ENCODE peak calls at places on chromosomes 1 and 21, in four cellular contexts. Y is astrocyte of the spinal cord, K is GM12865, U is breast epithelium. H is an unnamed sample.
A peak's percentile ranks its signal among the peaks of the same experiment; 100 is the strongest.

GRCh38 chr1:50705699-50706098 is 254.4 kb downstream of the FAF1 start:
- DNase-seq in Y (no peak), K (no peak), U (no peak), H (no peak)

GRCh38 chr1:184650177-184650866 is 104.3 kb downstream of the EDEM3 start:
- DNase-seq in Y (no peak), K (no peak), U (no peak), H (no peak)

GRCh38 chr1:177996957-177997356 is 27.1 kb upstream of the SEC16B start:
- DNase-seq in Y (no peak), K (no peak), U (no peak), H (no peak)

GRCh38 chr1:153928776-153929432 is 6.1 kb upstream of the GATAD2B start:
- DNase-seq in Y (peak; percentile 3), K (no peak), U (no peak), H (peak; percentile 18)

GRCh38 chr1:10679521-10680220 is 116.8 kb downstream of the CASZ1 start:
- DNase-seq in Y (peak; percentile 70), K (peak; percentile 23), U (peak; percentile 71), H (no peak)

GRCh38 chr1:199283814-199284213 is 645.0 kb downstream of the PTPRC start:
- DNase-seq in Y (peak; percentile 49), K (no peak), U (no peak), H (no peak)

GRCh38 chr1:109499081-109499480 is 5.2 kb downstream of the CYB561D1 start:
- DNase-seq in Y (no peak), K (no peak), U (no peak), H (no peak)

GRCh38 chr1:56676571-56677035 is 31.5 kb downstream of the PRKAA2 start:
- DNase-seq in Y (peak; percentile 88), K (no peak), U (no peak), H (no peak)

GRCh38 chr1:206002833-206003532 is at the start of gene RAB7B:
- DNase-seq in Y (peak; percentile 59), K (no peak), U (peak; percentile 76), H (peak; percentile 69)

GRCh38 chr1:61079898-61080336 is 2.4 kb upstream of the NFIA start:
- DNase-seq in Y (peak; percentile 86), K (no peak), U (peak; percentile 84), H (peak; percentile 91)

GRCh38 chr1:95388041-95388440 is 154.0 kb downstream of the RWDD3 start:
- DNase-seq in Y (no peak), K (no peak), U (no peak), H (no peak)

GRCh38 chr1:92299477-92300125 is 742 bp downstream of the RPAP2 start:
- DNase-seq in Y (peak; percentile 16), K (peak; percentile 7), U (no peak), H (no peak)

GRCh38 chr1:42319871-42320484 is 15.1 kb downstream of the FOXJ3 start:
- DNase-seq in Y (no peak), K (no peak), U (no peak), H (no peak)

GRCh38 chr1:104195395-104195794 is 445.7 kb downstream of the AMY1C start:
- DNase-seq in Y (no peak), K (no peak), U (no peak), H (no peak)

GRCh38 chr1:218351617-218352438 is 6.7 kb downstream of the TGFB2 start:
- DNase-seq in Y (peak; percentile 54), K (peak; percentile 21), U (no peak), H (no peak)
- H3K4me3 ChIP-seq in Y (peak overlapping the region; percentile 60), K (no peak overlapping the region), U (peak overlapping the region; percentile 47), H (peak overlapping the region; percentile 21)

GRCh38 chr1:47444317-47444577 is 6.4 kb downstream of the FOXD2 start:
- DNase-seq in Y (no peak), K (no peak), U (no peak), H (no peak)

GRCh38 chr1:47445823-47446567 is 8.2 kb downstream of the FOXD2 start:
- DNase-seq in Y (no peak), K (no peak), U (no peak), H (no peak)

GRCh38 chr1:47442844-47443529 is 5.1 kb downstream of the FOXD2 start:
- DNase-seq in Y (no peak), K (no peak), U (no peak), H (no peak)

GRCh38 chr1:47443530-47444316 is 5.9 kb downstream of the FOXD2 start:
- DNase-seq in Y (no peak), K (no peak), U (no peak), H (no peak)

DNA sequence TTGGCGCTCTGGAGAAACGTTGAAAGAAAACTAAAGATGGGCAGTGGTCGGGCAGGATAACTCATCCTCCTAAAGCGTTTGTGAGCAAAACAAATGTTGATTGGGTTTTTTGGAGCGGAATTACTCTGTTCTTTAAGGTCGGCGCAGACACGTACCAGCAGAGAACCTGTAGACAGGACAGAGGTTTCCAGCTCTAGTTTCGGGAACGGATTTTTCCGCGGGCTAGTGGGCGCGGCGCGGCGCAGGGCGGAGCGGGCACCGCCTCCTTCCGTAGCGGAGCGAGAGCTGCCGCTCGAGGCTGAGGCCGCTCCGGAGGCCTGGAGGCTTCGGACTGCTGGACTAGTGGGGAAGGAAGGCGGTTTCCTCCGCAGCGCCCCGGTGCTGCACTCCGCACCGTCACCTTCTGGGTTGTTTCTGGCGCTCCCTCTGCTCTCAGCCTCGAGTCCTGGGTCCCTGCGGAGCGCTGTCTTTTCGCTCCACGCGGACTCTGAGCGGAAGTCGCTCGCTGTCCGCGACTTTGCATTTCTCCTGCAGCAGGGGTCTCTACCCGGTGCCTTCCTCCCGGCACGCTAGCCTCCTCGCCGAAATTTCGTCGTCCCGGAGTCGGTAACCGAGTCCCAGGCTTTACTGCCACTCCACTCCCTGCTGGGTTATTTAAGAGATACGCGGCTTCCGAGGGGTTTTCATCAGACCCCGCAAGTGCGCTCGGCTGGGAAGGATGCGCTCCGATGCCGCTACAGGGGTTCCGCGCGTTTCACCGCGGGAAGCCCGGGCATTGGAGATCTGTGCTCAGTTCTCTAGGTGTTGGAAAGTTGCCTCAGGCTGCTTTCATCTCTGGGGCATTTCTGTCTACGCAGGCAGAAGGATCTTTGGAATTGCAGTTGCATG is 7.0 kb downstream of the FOXD2 start:
- DNase-seq in Y (no peak), K (no peak), U (no peak), H (no peak)
- H3K4me3 ChIP-seq in Y (peak overlapping the region; percentile 10), K (no peak overlapping the region), U (peak overlapping the region; percentile 47), H (peak overlapping the region; percentile 16)

DNA sequence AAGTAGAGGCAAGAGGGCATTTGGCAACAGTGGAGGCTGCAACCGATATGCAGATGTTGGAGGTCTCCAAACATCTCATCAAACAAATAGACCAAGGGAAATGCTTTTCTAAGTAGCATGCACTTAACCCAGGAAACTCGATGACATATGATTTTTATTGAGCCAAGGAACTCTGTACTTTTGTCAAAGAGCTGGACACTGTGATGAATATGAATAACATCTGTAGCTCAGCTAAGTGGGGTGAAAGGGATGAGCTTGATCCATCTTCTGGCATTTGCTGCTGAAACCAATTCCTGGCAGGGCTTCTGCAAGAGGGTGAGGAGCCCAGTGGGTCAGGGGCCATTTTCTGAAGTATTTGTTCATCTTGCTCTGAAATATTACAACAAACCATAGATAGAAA is 176.9 kb downstream of the LYPLAL1 start:
- DNase-seq in Y (no peak), K (no peak), U (no peak), H (no peak)
- H3K4me3 ChIP-seq in Y (no peak overlapping the region), K (no peak overlapping the region), U (no peak overlapping the region), H (no peak overlapping the region)

GRCh38 chr1:19798486-19799232 is 1.1 kb downstream of the TMCO4 start:
- DNase-seq in Y (no peak), K (no peak), U (no peak), H (no peak)
- H3K4me3 ChIP-seq in Y (no peak overlapping the region), K (peak overlapping the region; percentile 68), U (peak overlapping the region; percentile 79), H (peak overlapping the region; percentile 72)

GRCh38 chr1:64540265-64540791 is 70.4 kb downstream of the CACHD1 start:
- DNase-seq in Y (peak; percentile 51), K (no peak), U (no peak), H (no peak)
- H3K4me3 ChIP-seq in Y (peak overlapping the region; percentile 4), K (no peak overlapping the region), U (peak overlapping the region; percentile 47), H (peak overlapping the region; percentile 0)

GRCh38 chr1:204545202-204545601 is 29.0 kb downstream of the MDM4 start:
- DNase-seq in Y (no peak), K (no peak), U (no peak), H (no peak)
- H3K4me3 ChIP-seq in Y (no peak overlapping the region), K (peak overlapping the region; percentile 23), U (no peak overlapping the region), H (no peak overlapping the region)

GRCh38 chr1:229230136-229230892 is 40.6 kb upstream of the RAB4A start:
- DNase-seq in Y (peak; percentile 27), K (no peak), U (no peak), H (no peak)

GRCh38 chr1:229231754-229232119 is 39.2 kb upstream of the RAB4A start:
- DNase-seq in Y (no peak), K (no peak), U (no peak), H (no peak)

GRCh38 chr1:229229137-229229720 is 41.7 kb upstream of the RAB4A start:
- DNase-seq in Y (no peak), K (no peak), U (peak; percentile 94), H (no peak)

GRCh38 chr1:229229721-229230135 is 41.2 kb upstream of the RAB4A start:
- DNase-seq in Y (no peak), K (no peak), U (peak; percentile 96), H (peak; percentile 56)

DNA sequence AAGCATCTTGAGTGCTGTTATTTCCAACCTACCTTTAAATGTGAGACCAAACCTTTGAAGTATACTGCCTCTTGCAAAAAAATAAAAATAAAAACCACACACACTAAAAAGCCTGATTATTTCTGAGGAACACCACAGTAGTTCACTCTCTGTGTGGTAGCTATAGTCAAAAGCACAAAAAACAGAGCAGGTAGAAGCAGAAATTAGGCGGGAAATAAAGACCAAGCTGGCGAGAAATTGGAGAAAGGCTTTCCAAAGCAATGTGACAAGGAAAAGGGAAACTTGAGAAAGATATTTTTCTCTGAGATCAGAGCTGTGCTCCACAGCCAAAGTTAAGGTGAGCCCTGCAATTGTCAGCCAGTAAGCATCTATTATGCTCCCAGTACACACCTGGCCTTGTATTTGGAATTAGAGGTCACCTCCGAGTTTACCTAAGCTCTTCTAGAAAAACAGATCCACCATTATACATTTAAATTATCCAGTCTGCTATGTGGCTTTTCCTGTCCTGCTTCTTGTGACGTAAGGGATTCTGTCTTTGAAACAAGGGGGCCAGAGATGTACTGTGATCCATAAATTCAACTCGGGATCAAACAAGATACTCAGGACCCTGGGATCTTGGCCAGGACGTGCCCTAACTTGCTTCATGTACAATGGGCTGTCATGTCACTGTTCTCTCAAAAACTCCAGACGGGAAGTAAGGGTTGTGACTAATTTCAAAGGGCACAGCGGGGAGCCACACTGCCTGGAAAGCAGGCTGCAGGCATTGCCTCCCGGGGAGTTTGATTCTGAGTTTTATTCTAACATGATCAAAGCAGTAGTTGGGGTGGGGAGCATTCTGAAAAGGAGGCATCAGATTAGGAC is 39.8 kb upstream of the RAB4A start:
- DNase-seq in Y (peak; percentile 69), K (no peak), U (peak; percentile 81), H (no peak)
- H3K4me3 ChIP-seq in Y (no peak overlapping the region), K (no peak overlapping the region), U (peak overlapping the region; percentile 55), H (no peak overlapping the region)

GRCh38 chr1:227562923-227563318 is 435 bp upstream of the ZNF678 start:
- DNase-seq in Y (no peak), K (no peak), U (no peak), H (no peak)
- H3K4me3 ChIP-seq in Y (peak overlapping the region; percentile 84), K (peak overlapping the region; percentile 57), U (peak overlapping the region; percentile 76), H (no peak overlapping the region)

DNA sequence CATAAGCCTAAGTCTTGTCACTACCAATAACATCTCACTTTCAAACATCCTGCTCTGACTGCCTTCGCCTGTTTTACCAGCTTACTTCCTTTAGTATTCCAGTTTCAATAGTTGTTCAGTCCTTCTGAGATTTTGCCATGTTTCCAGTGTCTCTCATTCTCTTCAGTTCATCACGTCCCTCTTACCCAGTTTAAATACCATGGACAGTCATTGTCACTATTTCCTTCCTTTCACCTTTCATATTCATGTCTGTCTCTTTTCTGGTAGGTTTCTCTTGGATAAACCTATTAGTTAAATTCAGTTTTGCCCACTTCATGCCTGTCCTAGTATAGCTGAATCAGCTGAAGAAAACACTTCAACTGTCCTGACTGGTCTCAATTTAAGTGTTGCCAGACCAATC is 5.9 kb downstream of the ATF6 start:
- DNase-seq in Y (no peak), K (no peak), U (no peak), H (no peak)
- H3K4me3 ChIP-seq in Y (no peak overlapping the region), K (no peak overlapping the region), U (no peak overlapping the region), H (no peak overlapping the region)

GRCh38 chr21:39189857-39190604 is 6.8 kb upstream of the PSMG1 start:
- DNase-seq in Y (peak; percentile 79), K (no peak), U (no peak), H (no peak)
- H3K4me3 ChIP-seq in Y (no peak overlapping the region), K (no peak overlapping the region), U (no peak overlapping the region), H (no peak overlapping the region)